ENCODE peak calls at places on chromosome 7, in eight cellular contexts. D, A, Z, W, T, M, I and K are unnamed samples.

GRCh38 chr7:65269150-65269856 is 104.4 kb upstream of the ZNF92 start:
- DNase-seq in D (peak), A (peak), Z (peak), W (peak), T (peak), M (no peak), I (peak), K (no peak)

GRCh38 chr7:133051066-133051465 is 30.8 kb downstream of the CHCHD3 start:
- DNase-seq in D (peak), A (peak), Z (no peak), W (peak), T (peak), M (no peak), I (no peak), K (no peak)

GRCh38 chr7:97006146-97006950 is 995 bp downstream of the DLX6 start:
- DNase-seq in D (no peak), A (peak), Z (peak), W (peak), T (peak), M (peak), I (no peak), K (no peak)

GRCh38 chr7:139358541-139359365 is 941 bp upstream of the LUC7L2 start:
- DNase-seq in D (no peak), A (no peak), Z (no peak), W (peak), T (peak), M (peak), I (peak), K (no peak)

GRCh38 chr7:155487509-155488482 is 29.9 kb downstream of the EN2 start:
- DNase-seq in D (no peak), A (no peak), Z (no peak), W (no peak), T (no peak), M (no peak), I (no peak), K (no peak)

GRCh38 chr7:3922175-3922635 is 621.2 kb downstream of the SDK1 start:
- DNase-seq in D (no peak), A (no peak), Z (peak), W (peak), T (peak), M (peak), I (no peak), K (no peak)

GRCh38 chr7:1164436-1164835 is 4.4 kb upstream of the ZFAND2A start:
- DNase-seq in D (no peak), A (no peak), Z (no peak), W (no peak), T (no peak), M (no peak), I (no peak), K (no peak)

GRCh38 chr7:2680792-2681490 is 7.1 kb upstream of the AMZ1 start:
- DNase-seq in D (peak), A (peak), Z (peak), W (peak), T (peak), M (peak), I (peak), K (peak)

GRCh38 chr7:157840913-157841756 is 504.3 kb downstream of the DNAJB6 start:
- DNase-seq in D (no peak), A (no peak), Z (no peak), W (no peak), T (no peak), M (no peak), I (peak), K (no peak)

GRCh38 chr7:105904064-105904463 is 27.7 kb upstream of the ATXN7L1 start:
- DNase-seq in D (no peak), A (no peak), Z (no peak), W (no peak), T (no peak), M (no peak), I (no peak), K (no peak)

GRCh38 chr7:122727759-122728158 is 25.0 kb upstream of the RNF148 start:
- DNase-seq in D (no peak), A (no peak), Z (no peak), W (no peak), T (no peak), M (no peak), I (no peak), K (no peak)

GRCh38 chr7:40024841-40025240 is 74.8 kb downstream of the CDK13 start:
- DNase-seq in D (no peak), A (no peak), Z (no peak), W (no peak), T (no peak), M (no peak), I (no peak), K (no peak)

GRCh38 chr7:45921699-45922519 is 837 bp upstream of the IGFBP3 start:
- DNase-seq in D (no peak), A (no peak), Z (peak), W (peak), T (peak), M (no peak), I (no peak), K (no peak)

GRCh38 chr7:101784275-101785127 is 32.9 kb upstream of the CUX1 start:
- DNase-seq in D (no peak), A (no peak), Z (no peak), W (peak), T (no peak), M (no peak), I (no peak), K (no peak)

GRCh38 chr7:36468361-36469140 is 78.9 kb downstream of the ANLN start:
- DNase-seq in D (no peak), A (no peak), Z (no peak), W (no peak), T (no peak), M (no peak), I (no peak), K (no peak)

GRCh38 chr7:132419538-132419937 is 156.7 kb downstream of the PLXNA4 start:
- DNase-seq in D (peak), A (no peak), Z (no peak), W (peak), T (no peak), M (no peak), I (no peak), K (no peak)

GRCh38 chr7:55951637-55952351 is at the start of gene MRPS17:
- DNase-seq in D (peak), A (peak), Z (peak), W (peak), T (peak), M (peak), I (peak), K (peak)

GRCh38 chr7:24734306-24734705 is 23.0 kb downstream of the GSDME start:
- DNase-seq in D (no peak), A (no peak), Z (no peak), W (peak), T (no peak), M (no peak), I (no peak), K (no peak)

GRCh38 chr7:16753932-16754571 is 497 bp downstream of the TSPAN13 start:
- DNase-seq in D (peak), A (peak), Z (peak), W (peak), T (peak), M (peak), I (peak), K (no peak)